ENCODE peak calls at places on chromosome 15, in seven cellular contexts. H is aorta, W is GM23338, L is endothelial cell of umbilical vein, B is sigmoid colon, Y is psoas muscle, N is colonic mucosa. P is an unnamed sample.

GRCh38 chr15:99414755-99415731 is 150.7 kb upstream of the MEF2A start:
- DNase-seq in W (no peak), H (no peak), Y (no peak), B (peak; percentile 63), N (peak; percentile 10), L (no peak), P (no peak)

GRCh38 chr15:43215961-43216360 is 4.9 kb downstream of the EPB42 start:
- DNase-seq in N (no peak), L (no peak), H (no peak), Y (no peak), W (no peak), B (no peak), P (no peak)

GRCh38 chr15:56208641-56209155 is 35.0 kb downstream of the RFX7 start:
- DNase-seq in Y (no peak), L (no peak), H (no peak), W (no peak), B (no peak), N (no peak), P (no peak)

GRCh38 chr15:83318861-83319415 is 34.5 kb upstream of the BNC1 start:
- DNase-seq in L (no peak), W (no peak), N (no peak), H (no peak), Y (no peak), B (no peak), P (no peak)

GRCh38 chr15:44033894-44034293 is 161.2 kb downstream of the FRMD5 start:
- DNase-seq in W (no peak), N (no peak), H (peak; percentile 53), B (no peak), Y (no peak), L (peak; percentile 94), P (no peak)

GRCh38 chr15:29018406-29018805 is 132.6 kb downstream of the APBA2 start:
- DNase-seq in H (no peak), W (peak; percentile 75), N (no peak), L (no peak), B (no peak), Y (no peak), P (no peak)

GRCh38 chr15:65924004-65924403 is 54.7 kb downstream of the RAB11A start:
- DNase-seq in Y (no peak), H (no peak), B (no peak), N (no peak), L (no peak), W (no peak), P (no peak)

GRCh38 chr15:57150066-57150865 is 226.0 kb upstream of the CGNL1 start:
- DNase-seq in N (no peak), B (no peak), L (peak; percentile 54), H (no peak), Y (no peak), W (no peak), P (no peak)

GRCh38 chr15:89221543-89221942 is at the start of gene RLBP1:
- DNase-seq in L (no peak), Y (no peak), H (no peak), N (no peak), B (no peak), W (no peak), P (no peak)

GRCh38 chr15:74430510-74430951 is 3.2 kb downstream of the SEMA7A start:
- DNase-seq in H (no peak), B (no peak), Y (no peak), W (no peak), N (no peak), L (no peak), P (no peak)

GRCh38 chr15:74431645-74432044 is 2.1 kb downstream of the SEMA7A start:
- DNase-seq in B (no peak), Y (no peak), W (no peak), H (no peak), N (no peak), L (no peak), P (no peak)

GRCh38 chr15:74429784-74430141 is 4.0 kb downstream of the SEMA7A start:
- DNase-seq in W (no peak), Y (no peak), N (no peak), H (no peak), B (no peak), L (no peak), P (no peak)

GRCh38 chr15:74432271-74432967 is 1.3 kb downstream of the SEMA7A start:
- DNase-seq in B (no peak), N (no peak), Y (no peak), L (no peak), H (no peak), W (no peak), P (no peak)

DNA sequence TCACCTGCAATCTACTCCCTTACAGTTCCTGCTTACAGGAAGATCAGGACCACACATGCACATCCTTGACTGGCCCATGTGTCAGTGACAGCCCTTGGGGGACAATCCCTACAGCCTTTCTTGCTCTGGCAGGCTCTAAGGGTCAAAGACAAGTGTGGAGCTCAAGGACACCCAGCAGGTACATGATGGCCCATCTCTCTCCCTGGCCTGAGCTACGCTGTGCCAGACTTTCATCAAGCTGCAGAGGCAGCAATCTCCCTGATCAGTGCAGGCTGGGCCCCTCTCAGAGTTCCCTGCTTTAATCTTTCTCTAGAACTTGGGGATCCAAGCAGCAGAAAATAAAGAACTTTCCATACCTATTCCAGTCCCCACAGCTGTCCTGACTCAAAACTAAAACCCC is 2.6 kb downstream of the SEMA7A start:
- DNase-seq in N (no peak), H (no peak), Y (no peak), L (no peak), B (no peak), W (no peak), P (no peak)
- H3K4me1 ChIP-seq in N (peaks cover 3% of the 10 kb centered on the region), H (no peaks in the 10 kb centered on the region), Y (peaks cover 4% of the 10 kb centered on the region), L (no peaks in the 10 kb centered on the region), B (no peaks in the 10 kb centered on the region), W (peaks cover 22% of the 10 kb centered on the region), P (peaks cover 25% of the 10 kb centered on the region)

DNA sequence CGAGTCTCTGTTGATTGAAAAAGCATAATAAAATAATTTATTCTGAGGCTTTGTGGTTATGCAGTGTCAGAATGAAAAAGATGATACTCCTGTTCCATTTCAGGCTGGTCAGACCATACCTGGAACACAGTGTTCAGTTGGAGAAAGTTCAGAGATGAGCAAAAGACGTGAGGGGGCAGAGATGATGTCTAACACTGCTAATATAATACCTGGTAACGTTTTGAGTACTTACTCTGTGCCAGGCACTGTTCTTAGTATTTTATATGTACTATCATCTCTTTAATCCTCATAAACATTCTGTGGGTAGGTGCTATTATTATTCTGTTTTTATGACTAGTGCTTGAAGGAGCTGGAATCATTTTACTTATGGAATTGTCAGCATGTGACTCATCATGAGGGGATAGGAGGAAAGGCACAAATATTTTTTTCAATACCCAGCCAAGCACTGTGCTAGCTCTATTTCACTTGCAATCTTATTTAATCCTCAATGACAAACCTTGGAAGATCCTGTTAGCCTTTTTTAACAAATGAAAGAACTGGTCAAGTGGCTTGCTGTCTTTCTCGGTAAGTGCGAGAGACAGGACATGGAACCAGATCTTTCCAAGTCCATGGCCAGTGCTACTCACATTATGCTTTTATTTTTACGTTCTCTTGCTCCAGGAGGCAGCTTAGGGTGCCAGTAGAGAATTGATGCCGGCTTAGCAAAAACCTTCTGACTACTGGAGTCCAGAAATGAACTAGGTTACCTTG is 31.9 kb downstream of the IQGAP1 start:
- DNase-seq in W (no peak), B (no peak), H (no peak), Y (no peak), L (peak; percentile 80), N (no peak), P (no peak)
- H3K4me3 ChIP-seq in W (no peak overlapping the region), B (no peak overlapping the region), H (no peak overlapping the region), Y (peak overlapping the region; percentile 37), L (no peak overlapping the region), N (no peak overlapping the region), P (no peak overlapping the region)

DNA sequence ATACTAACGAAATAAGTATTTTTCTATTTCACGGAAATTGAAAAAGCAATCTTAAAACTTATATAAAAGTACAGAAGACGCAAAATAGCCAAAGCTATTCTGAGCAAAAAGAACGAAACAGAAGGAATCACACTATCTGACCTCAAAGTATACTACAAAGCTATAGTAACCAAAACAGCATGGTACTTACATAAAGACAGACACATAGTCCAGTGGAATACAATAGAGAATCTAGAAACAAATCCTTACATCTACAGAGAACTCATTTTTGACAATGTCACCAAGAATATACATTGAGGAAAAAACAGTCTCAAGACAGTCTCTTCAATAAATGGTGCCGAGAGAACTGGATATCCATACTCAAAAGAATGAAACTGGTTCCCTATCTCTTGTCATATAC is 246.0 kb downstream of the ISL2 start:
- DNase-seq in B (no peak), H (no peak), L (no peak), N (no peak), W (no peak), Y (no peak), P (no peak)
- H3K27ac ChIP-seq in B (no peak overlapping the region), H (no peak overlapping the region), L (no peak overlapping the region), N (no peak overlapping the region), W (no peak overlapping the region), Y (no peak overlapping the region), P (no peak overlapping the region)

DNA sequence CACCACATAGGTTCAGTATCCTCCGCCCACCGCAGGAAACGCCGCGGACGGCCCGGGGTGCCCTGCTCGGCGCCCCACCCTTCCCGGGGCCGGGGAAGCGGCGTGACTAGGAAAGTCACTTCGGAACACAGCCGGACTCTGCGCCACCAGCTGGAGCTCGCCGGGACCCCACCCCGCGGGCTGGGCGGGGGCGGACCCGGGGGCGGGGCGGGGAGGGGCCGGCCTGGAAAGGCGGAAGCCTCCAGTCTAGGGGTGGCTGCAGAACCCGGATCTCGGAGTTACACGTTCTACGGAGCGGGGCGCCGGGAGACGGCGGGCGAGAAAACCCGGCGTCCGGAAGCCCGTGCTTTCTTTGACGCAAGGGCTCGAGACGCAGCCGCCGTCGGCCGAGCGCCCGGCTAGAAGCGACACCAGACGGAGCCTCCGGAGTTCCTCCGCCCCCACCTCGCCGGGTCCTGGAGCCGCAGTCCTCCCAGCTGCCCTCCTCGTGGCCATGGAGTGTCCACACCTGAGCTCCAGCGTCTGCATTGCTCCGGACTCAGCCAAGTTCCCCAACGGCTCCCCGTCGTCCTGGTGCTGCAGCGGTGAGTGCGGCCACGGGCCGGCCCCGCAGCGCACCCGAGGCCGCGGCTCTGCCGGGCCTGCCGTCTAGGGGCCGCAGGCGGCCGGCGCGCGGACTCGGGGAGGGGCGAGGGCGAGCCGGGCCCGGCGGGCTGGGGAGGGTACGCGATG is at the start of gene USP3:
- DNase-seq in L (peak; percentile 96), W (peak; percentile 97), N (peak; percentile 96), Y (peak; percentile 95), H (peak; percentile 97), B (peak; percentile 98), P (peak; percentile 97)
- H3K4me1 ChIP-seq in L (peaks cover 61% of the 10 kb centered on the region), W (peaks cover 49% of the 10 kb centered on the region), N (peaks cover 23% of the 10 kb centered on the region), Y (peaks cover 49% of the 10 kb centered on the region), H (peaks cover 1% of the 10 kb centered on the region), B (peaks cover 5% of the 10 kb centered on the region), P (peaks cover 67% of the 10 kb centered on the region)

DNA sequence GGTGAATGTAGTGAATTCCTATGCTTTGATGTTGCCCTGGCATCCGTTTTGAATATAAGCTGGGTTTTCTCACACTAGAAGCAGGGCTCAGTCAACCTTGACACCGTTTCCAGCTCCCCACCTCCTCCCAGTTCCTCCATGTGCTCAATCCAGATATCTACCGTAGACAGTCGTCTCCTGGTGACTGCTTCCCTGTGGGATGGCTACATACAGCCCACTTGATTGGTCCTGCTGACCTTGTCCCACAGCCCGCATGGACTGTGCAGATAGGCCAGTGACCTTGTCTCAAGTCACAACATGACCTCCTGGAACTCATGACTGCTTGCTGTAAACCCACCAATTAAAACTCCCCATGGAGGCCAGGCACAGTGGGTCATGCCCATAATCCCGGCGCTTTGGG is 8.1 kb downstream of the SEMA7A start:
- DNase-seq in H (no peak), W (no peak), L (no peak), B (no peak), Y (no peak), N (no peak), P (no peak)
- H3K4me3 ChIP-seq in H (no peak overlapping the region), W (no peak overlapping the region), L (no peak overlapping the region), B (no peak overlapping the region), Y (no peak overlapping the region), N (no peak overlapping the region), P (no peak overlapping the region)

GRCh38 chr15:40775740-40776536 is 6.2 kb downstream of the C15orf62 start:
- DNase-seq in N (no peak), L (no peak), Y (no peak), H (no peak), B (no peak), W (no peak), P (no peak)
- H3K27ac ChIP-seq in N (no peak overlapping the region), L (no peak overlapping the region), Y (peak overlapping the region; percentile 33), H (no peak overlapping the region), B (no peak overlapping the region), W (no peak overlapping the region), P (no peak overlapping the region)